ENCODE peak calls at places on chromosome 1, in ten cellular contexts. C is pancreas; J is Panc1; Y is CD8-positive, alpha-beta T cell; S is cardiac fibroblast; F is GM23338; E is aorta; G is breast epithelium; R is tibial nerve; O is CD8-positive, alpha-beta memory T cell. P is an unnamed sample.
A peak's percentile ranks its signal among the peaks of the same experiment; 100 is the strongest.

GRCh38 chr1:204017032-204017431 is 55.9 kb upstream of the SOX13 start:
- DNase-seq in C (no peak), J (no peak), Y (no peak), S (no peak), F (no peak), E (no peak), G (no peak), R (no peak), O (no peak), P (no peak)

GRCh38 chr1:182143825-182144661 is 82.5 kb upstream of the ZNF648 start:
- DNase-seq in C (peak; percentile 26), J (no peak), Y (no peak), S (peak; percentile 83), F (no peak), E (peak; percentile 81), G (peak; percentile 58), R (peak; percentile 94), O (no peak), P (no peak)

GRCh38 chr1:214003233-214003632 is 15.5 kb downstream of the PROX1 start:
- DNase-seq in C (no peak), J (no peak), Y (no peak), S (no peak), F (no peak), E (no peak), G (no peak), R (no peak), O (no peak), P (no peak)

GRCh38 chr1:111973150-111973549 is 16.3 kb downstream of the KCND3 start:
- DNase-seq in C (no peak), J (no peak), Y (no peak), S (no peak), F (no peak), E (no peak), G (no peak), R (no peak), O (no peak), P (no peak)

GRCh38 chr1:4682607-4683220 is 28.3 kb downstream of the AJAP1 start:
- DNase-seq in C (no peak), J (no peak), Y (no peak), S (no peak), F (no peak), E (no peak), G (no peak), R (no peak), O (no peak), P (no peak)

GRCh38 chr1:68291763-68292384 is 59.6 kb upstream of the WLS start:
- DNase-seq in C (no peak), J (no peak), Y (no peak), S (peak; percentile 40), F (peak; percentile 63), E (no peak), G (no peak), R (no peak), O (no peak), P (no peak)

GRCh38 chr1:2212542-2213491 is 15.3 kb upstream of the SKI start:
- DNase-seq in C (peak; percentile 93), J (no peak), Y (peak; percentile 54), S (peak; percentile 99), F (peak; percentile 98), E (peak; percentile 97), G (peak; percentile 81), R (peak; percentile 91), O (no peak), P (no peak)

GRCh38 chr1:12229835-12230548 is at the start of gene VPS13D:
- DNase-seq in C (peak; percentile 89), J (no peak), Y (peak; percentile 82), S (peak; percentile 82), F (peak; percentile 93), E (peak; percentile 96), G (peak; percentile 77), R (peak; percentile 73), O (peak; percentile 82), P (peak; percentile 45)

GRCh38 chr1:85406887-85407593 is 57.9 kb downstream of the DDAH1 start:
- DNase-seq in C (peak; percentile 35), J (peak; percentile 76), Y (no peak), S (peak; percentile 94), F (no peak), E (no peak), G (no peak), R (peak; percentile 37), O (no peak), P (no peak)

GRCh38 chr1:184860985-184861754 is 106.5 kb upstream of the EDEM3 start:
- DNase-seq in C (peak; percentile 57), J (no peak), Y (no peak), S (no peak), F (no peak), E (no peak), G (no peak), R (no peak), O (no peak), P (no peak)

GRCh38 chr1:112711041-112711440 is 4.1 kb downstream of the PPM1J start:
- DNase-seq in C (no peak), J (no peak), Y (no peak), S (no peak), F (peak; percentile 52), E (no peak), G (no peak), R (no peak), O (no peak), P (no peak)

GRCh38 chr1:208302702-208303101 is 58.5 kb upstream of the PLXNA2 start:
- DNase-seq in C (no peak), J (no peak), Y (no peak), S (no peak), F (no peak), E (no peak), G (no peak), R (no peak), O (no peak), P (no peak)

GRCh38 chr1:240086726-240087125 is 5.0 kb upstream of the FMN2 start:
- DNase-seq in C (no peak), J (no peak), Y (no peak), S (no peak), F (no peak), E (no peak), G (no peak), R (no peak), O (no peak), P (no peak)

GRCh38 chr1:240084749-240085148 is 6.9 kb upstream of the FMN2 start:
- DNase-seq in C (no peak), J (no peak), Y (no peak), S (no peak), F (no peak), E (no peak), G (no peak), R (no peak), O (no peak), P (no peak)

DNA sequence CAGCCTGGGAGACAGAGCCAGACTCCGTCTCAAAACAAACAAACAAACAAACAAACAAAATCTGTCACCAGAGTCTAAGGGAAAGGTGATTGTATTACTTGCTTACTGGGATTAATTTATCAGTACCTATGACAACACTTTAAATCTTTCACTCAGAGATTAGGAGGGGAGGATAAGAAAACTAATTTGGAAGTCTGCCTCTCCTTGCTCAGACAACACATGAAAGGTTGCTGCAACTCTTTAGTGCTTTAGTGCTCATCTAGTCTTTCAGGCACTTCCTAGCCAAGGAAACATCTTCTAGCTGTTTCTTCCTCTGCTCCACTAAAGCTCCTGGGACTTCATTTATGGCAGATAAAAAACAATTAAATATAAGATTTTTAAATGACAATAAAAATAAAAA is 7.3 kb upstream of the FMN2 start:
- DNase-seq in C (no peak), J (no peak), Y (no peak), S (no peak), F (no peak), E (no peak), G (no peak), R (no peak), O (no peak), P (no peak)
- H3K4me3 ChIP-seq in C (no peak overlapping the region), J (no peak overlapping the region), Y (no peak overlapping the region), S (no peak overlapping the region), F (no peak overlapping the region), E (no peak overlapping the region), G (no peak overlapping the region), R (no peak overlapping the region), O (no peak overlapping the region), P (no peak overlapping the region)

DNA sequence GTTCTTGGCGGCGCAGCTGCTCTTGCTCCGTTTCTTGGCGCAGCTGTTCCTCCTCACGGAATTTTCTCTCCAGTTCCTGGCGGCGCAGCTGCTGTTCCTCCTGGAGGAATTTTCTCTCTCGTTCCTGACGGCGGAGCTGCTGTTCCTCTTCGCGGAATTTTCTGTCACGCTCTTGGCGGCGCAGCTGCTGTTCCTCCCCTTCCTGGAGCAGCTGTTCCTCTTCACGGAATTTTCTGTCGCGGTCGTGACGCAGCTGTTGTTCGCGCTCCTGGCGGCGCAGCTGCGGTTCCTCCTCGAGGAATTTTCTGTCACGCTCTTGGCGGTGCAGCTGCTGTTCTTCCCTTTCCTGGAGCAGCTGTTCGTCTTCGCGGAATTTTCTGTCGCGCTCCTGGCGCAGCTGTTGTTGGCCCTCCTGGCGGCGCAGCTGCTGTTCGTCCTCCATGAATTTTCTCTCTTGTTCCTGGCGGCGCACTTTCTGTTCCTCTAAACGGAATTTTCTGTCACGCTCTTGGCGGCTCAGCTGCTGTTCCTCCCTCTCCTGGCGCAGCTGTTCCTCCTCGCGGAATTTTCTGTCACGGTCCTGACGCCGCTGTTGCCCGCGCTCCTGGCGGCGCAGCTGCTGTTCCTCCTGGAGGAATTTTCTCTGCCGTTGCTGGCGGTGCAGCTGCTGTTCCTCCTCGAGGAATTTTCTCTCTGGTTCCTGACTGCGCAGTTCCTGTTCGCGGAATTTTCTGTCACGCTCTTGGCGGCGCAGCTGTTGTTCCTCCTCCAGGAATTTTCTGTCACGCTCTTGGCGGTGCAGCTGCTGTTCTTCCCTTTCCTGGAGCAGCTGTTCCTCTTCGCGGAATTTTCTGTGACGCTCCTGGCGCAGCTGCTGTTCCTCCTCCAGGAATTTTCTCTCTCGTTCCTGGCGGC is 7.0 kb downstream of the TCHH start:
- DNase-seq in C (no peak), J (no peak), Y (no peak), S (peak; percentile 74), F (peak; percentile 78), E (no peak), G (no peak), R (no peak), O (no peak), P (no peak)
- H3K4me3 ChIP-seq in C (no peak overlapping the region), J (no peak overlapping the region), Y (no peak overlapping the region), S (peak overlapping the region; percentile 36), F (peak overlapping the region; percentile 59), E (no peak overlapping the region), G (peak overlapping the region; percentile 67), R (no peak overlapping the region), O (no peak overlapping the region), P (peak overlapping the region; percentile 23)

DNA sequence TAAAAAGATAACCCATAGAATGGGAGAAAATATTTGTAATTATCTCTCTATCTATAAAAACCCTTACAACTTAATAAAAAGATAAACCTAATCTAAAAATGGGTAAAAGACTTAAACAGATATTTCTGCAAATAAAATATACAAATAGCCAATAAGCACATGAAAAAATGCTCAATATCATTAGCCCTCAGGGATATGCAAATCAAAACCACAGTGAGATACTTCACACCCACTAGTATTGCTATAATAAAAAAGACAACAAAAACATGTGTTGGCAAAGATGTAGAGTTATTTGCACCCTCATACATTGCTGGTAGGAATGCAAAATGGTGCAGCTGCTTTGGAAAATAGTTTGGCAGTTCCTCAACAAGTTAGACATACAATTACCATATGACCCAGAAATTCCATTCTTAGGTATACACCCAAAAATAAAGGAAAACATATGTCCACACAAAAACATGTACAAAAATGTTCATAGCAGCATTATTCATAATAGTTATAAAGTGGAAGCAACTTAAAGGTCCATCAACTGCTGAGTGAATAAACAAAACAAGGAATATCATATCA is 30.2 kb downstream of the ZZZ3 start:
- DNase-seq in C (no peak), J (no peak), Y (no peak), S (peak; percentile 47), F (no peak), E (no peak), G (no peak), R (no peak), O (no peak), P (no peak)
- H3K4me3 ChIP-seq in C (no peak overlapping the region), J (no peak overlapping the region), Y (no peak overlapping the region), S (no peak overlapping the region), F (no peak overlapping the region), E (no peak overlapping the region), G (no peak overlapping the region), R (no peak overlapping the region), O (no peak overlapping the region), P (no peak overlapping the region)

GRCh38 chr1:210252621-210253041 is 20.0 kb downstream of the SERTAD4 start:
- DNase-seq in C (no peak), J (no peak), Y (no peak), S (peak; percentile 13), F (peak; percentile 92), E (no peak), G (no peak), R (no peak), O (no peak), P (no peak)
- H3K4me3 ChIP-seq in C (no peak overlapping the region), J (no peak overlapping the region), Y (no peak overlapping the region), S (no peak overlapping the region), F (peak overlapping the region; percentile 68), E (no peak overlapping the region), G (no peak overlapping the region), R (no peak overlapping the region), O (no peak overlapping the region), P (peak overlapping the region; percentile 33)